ENCODE peak calls at places on chromosomes 4 and X, in ten cellular contexts. V, R, I, O, Z, B, S, E, Q and W are unnamed samples.
A peak's percentile ranks its signal among the peaks of the same experiment; 100 is the strongest.

GRCh38 chr4:6194458-6195195 is 5.7 kb downstream of the JAKMIP1 start:
- DNase-seq in S (no peak), Z (no peak), B (no peak), I (no peak), O (no peak), V (no peak), R (no peak), E (peak; percentile 72), Q (no peak), W (no peak)

GRCh38 chr4:41887821-41888699 is 47.2 kb upstream of the TMEM33 start:
- DNase-seq in E (no peak), Q (peak; percentile 75), R (peak; percentile 82), Z (peak; percentile 41), V (no peak), I (peak; percentile 40), B (peak; percentile 70), O (no peak), S (peak; percentile 62), W (no peak)

GRCh38 chrX:15524417-15524816 is 23.8 kb downstream of the BMX start:
- DNase-seq in I (no peak), B (no peak), V (no peak), O (no peak), E (no peak), S (peak; percentile 47), Z (no peak), Q (peak; percentile 36), R (peak; percentile 15), W (no peak)

GRCh38 chr4:8103991-8104390 is 54.6 kb downstream of the ABLIM2 start:
- DNase-seq in S (no peak), Z (no peak), R (no peak), V (no peak), E (no peak), Q (no peak), O (no peak), B (no peak), I (no peak), W (no peak)

GRCh38 chr4:112411781-112412281 is 104.1 kb downstream of the NEUROG2 start:
- DNase-seq in S (no peak), I (no peak), V (no peak), Q (no peak), O (no peak), E (no peak), R (no peak), B (no peak), Z (no peak), W (no peak)

GRCh38 chrX:32472364-32472763 is 739.0 kb downstream of the DMD start:
- DNase-seq in E (no peak), Q (no peak), B (no peak), S (no peak), Z (no peak), V (no peak), O (no peak), I (no peak), R (no peak), W (no peak)

GRCh38 chr4:55363618-55364420 is 17.8 kb downstream of the SRD5A3 start:
- DNase-seq in I (no peak), Z (no peak), E (peak; percentile 83), B (no peak), V (no peak), R (no peak), Q (no peak), S (no peak), O (no peak), W (no peak)

GRCh38 chr4:146183209-146183608 is 7.7 kb downstream of the LSM6 start:
- DNase-seq in Z (no peak), I (no peak), Q (no peak), O (no peak), R (no peak), B (no peak), S (no peak), E (no peak), V (no peak), W (no peak)

GRCh38 chrX:42746606-42747005 is 31.4 kb downstream of the PPP1R2C start:
- DNase-seq in E (no peak), S (peak; percentile 79), B (no peak), R (peak; percentile 49), V (no peak), I (no peak), O (no peak), Z (no peak), Q (peak; percentile 86), W (no peak)

GRCh38 chr4:74790652-74791051 is 3.7 kb downstream of the BTC start:
- DNase-seq in Q (no peak), E (no peak), O (no peak), R (no peak), I (no peak), S (no peak), B (no peak), V (no peak), Z (no peak), W (no peak)

GRCh38 chr4:174596513-174596912 is 74.2 kb upstream of the HPGD start:
- DNase-seq in S (no peak), I (no peak), O (no peak), V (no peak), Q (no peak), Z (no peak), B (no peak), R (no peak), E (no peak), W (no peak)

GRCh38 chr4:76194325-76194724 is 19.3 kb downstream of the SCARB2 start:
- DNase-seq in Q (peak; percentile 97), S (peak; percentile 98), B (no peak), O (no peak), R (peak; percentile 95), E (no peak), V (no peak), I (no peak), Z (no peak), W (no peak)

GRCh38 chrX:44157293-44157692 is 184.1 kb upstream of the NDP start:
- DNase-seq in O (no peak), B (no peak), Q (no peak), E (no peak), V (no peak), R (peak; percentile 0), I (no peak), Z (no peak), S (no peak), W (no peak)

GRCh38 chr4:120948382-120948781 is 25.9 kb upstream of the PRDM5 start:
- DNase-seq in R (no peak), Z (no peak), B (no peak), V (no peak), S (no peak), O (no peak), Q (no peak), I (peak; percentile 37), E (no peak), W (no peak)

GRCh38 chr4:41432219-41432618 is 105.7 kb upstream of the LIMCH1 start:
- DNase-seq in Z (no peak), B (no peak), E (no peak), S (no peak), Q (no peak), O (no peak), I (no peak), R (no peak), V (no peak), W (no peak)

GRCh38 chrX:55135171-55135570 is 46.4 kb downstream of the PAGE2 start:
- DNase-seq in R (peak; percentile 46), B (peak; percentile 11), Q (peak; percentile 49), O (peak; percentile 9), Z (peak; percentile 26), S (peak; percentile 32), V (no peak), I (no peak), E (no peak), W (no peak)

GRCh38 chr4:152778656-152779512 is 646 bp downstream of the TIGD4 start:
- DNase-seq in O (peak; percentile 13), B (peak; percentile 62), E (peak; percentile 10), I (peak; percentile 32), V (no peak), Z (peak; percentile 36), Q (peak; percentile 29), R (peak; percentile 64), S (peak; percentile 15), W (no peak)

GRCh38 chrX:120559799-120560198 is 963 bp downstream of the CUL4B start:
- DNase-seq in Q (no peak), B (peak; percentile 73), Z (no peak), V (no peak), S (no peak), O (no peak), I (peak; percentile 53), E (no peak), R (no peak), W (no peak)

GRCh38 chr4:67558493-67558892 is at the start of gene STAP1:
- DNase-seq in B (peak; percentile 82), R (no peak), S (no peak), Z (no peak), E (no peak), I (no peak), Q (no peak), V (no peak), O (peak; percentile 17), W (no peak)

GRCh38 chr4:11106190-11106589 is 322.5 kb downstream of the HS3ST1 start:
- DNase-seq in S (peak; percentile 14), Z (no peak), B (no peak), V (no peak), Q (peak; percentile 12), R (no peak), E (no peak), O (no peak), I (no peak), W (no peak)

GRCh38 chr4:53123819-53124218 is 242.0 kb downstream of the SCFD2 start:
- DNase-seq in S (no peak), I (no peak), V (no peak), R (no peak), Z (no peak), O (no peak), B (no peak), Q (no peak), E (no peak), W (no peak)